ENCODE peak calls at places on chromosomes 2 and 18, in four cellular contexts. B is heart left ventricle, A is left lung, N is A549. F is an unnamed sample.

GRCh38 chr18:69956655-69957054 is 9.0 kb upstream of the CD226 start:
- ATAC-seq in B (no peak), A (no peak), N (no peak), F (no peak)

GRCh38 chr18:478679-479078 is 21.8 kb downstream of the COLEC12 start:
- ATAC-seq in B (peak; percentile 35), A (peak; percentile 26), N (no peak), F (no peak)

GRCh38 chr18:23213200-23213599 is 77.9 kb downstream of the CABLES1 start:
- ATAC-seq in B (no peak), A (peak; percentile 11), N (no peak), F (no peak)

GRCh38 chr18:32328974-32329373 is 139.1 kb downstream of the MEP1B start:
- ATAC-seq in B (no peak), A (no peak), N (no peak), F (no peak)

GRCh38 chr2:7773362-7773973 is 856.3 kb downstream of the RNF144A start:
- ATAC-seq in B (peak; percentile 53), A (peak; percentile 87), N (no peak), F (no peak)

GRCh38 chr18:23702606-23703005 is 13.4 kb downstream of the LAMA3 start:
- ATAC-seq in B (no peak), A (no peak), N (peak; percentile 60), F (no peak)

GRCh38 chr18:23066504-23067039 is 68.7 kb upstream of the CABLES1 start:
- ATAC-seq in B (no peak), A (no peak), N (no peak), F (no peak)

GRCh38 chr2:59314367-59314766 is 1073.2 kb upstream of the FANCL start:
- ATAC-seq in B (no peak), A (no peak), N (no peak), F (no peak)

GRCh38 chr2:85790032-85790431 is 36.2 kb downstream of the ATOH8 start:
- ATAC-seq in B (no peak), A (no peak), N (no peak), F (no peak)

GRCh38 chr2:74625658-74626425 is 22.3 kb downstream of the M1AP start:
- ATAC-seq in B (no peak), A (no peak), N (peak; percentile 54), F (no peak)

GRCh38 chr18:23551978-23552377 is 34.3 kb downstream of the NPC1 start:
- ATAC-seq in B (no peak), A (no peak), N (no peak), F (no peak)

GRCh38 chr2:159266554-159266953 is 19.9 kb downstream of the WDSUB1 start:
- ATAC-seq in B (no peak), A (no peak), N (no peak), F (no peak)

GRCh38 chr2:147790580-147790979 is 54.2 kb upstream of the ACVR2A start:
- ATAC-seq in B (no peak), A (no peak), N (no peak), F (no peak)

GRCh38 chr18:58578835-58579560 is 49.9 kb downstream of the ALPK2 start:
- ATAC-seq in B (no peak), A (peak; percentile 45), N (peak; percentile 79), F (no peak)

GRCh38 chr2:38716185-38716584 is 35.0 kb downstream of the SRSF7 start:
- ATAC-seq in B (no peak), A (peak; percentile 76), N (peak; percentile 82), F (no peak)

GRCh38 chr2:109336296-109336695 is 207.3 kb downstream of the SH3RF3 start:
- ATAC-seq in B (no peak), A (no peak), N (no peak), F (no peak)
- H3K4me1 ChIP-seq in B (peaks cover 5% of the 10 kb centered on the region), A (peaks cover 17% of the 10 kb centered on the region), N (peaks cover 8% of the 10 kb centered on the region), F (peaks cover 12% of the 10 kb centered on the region)

GRCh38 chr2:101766871-101767739 is 69.6 kb downstream of the MAP4K4 start:
- ATAC-seq in B (no peak), A (peak; percentile 17), N (peak; percentile 16), F (no peak)

GRCh38 chr2:101766337-101766736 is 68.8 kb downstream of the MAP4K4 start:
- ATAC-seq in B (peak; percentile 40), A (no peak), N (no peak), F (no peak)

GRCh38 chr2:101759162-101759561 is 61.7 kb downstream of the MAP4K4 start:
- ATAC-seq in B (peak; percentile 67), A (peak; percentile 29), N (peak; percentile 82), F (peak; percentile 31)

GRCh38 chr2:101762451-101763171 is 65.1 kb downstream of the MAP4K4 start:
- ATAC-seq in B (peak; percentile 58), A (peak; percentile 22), N (no peak), F (no peak)

DNA sequence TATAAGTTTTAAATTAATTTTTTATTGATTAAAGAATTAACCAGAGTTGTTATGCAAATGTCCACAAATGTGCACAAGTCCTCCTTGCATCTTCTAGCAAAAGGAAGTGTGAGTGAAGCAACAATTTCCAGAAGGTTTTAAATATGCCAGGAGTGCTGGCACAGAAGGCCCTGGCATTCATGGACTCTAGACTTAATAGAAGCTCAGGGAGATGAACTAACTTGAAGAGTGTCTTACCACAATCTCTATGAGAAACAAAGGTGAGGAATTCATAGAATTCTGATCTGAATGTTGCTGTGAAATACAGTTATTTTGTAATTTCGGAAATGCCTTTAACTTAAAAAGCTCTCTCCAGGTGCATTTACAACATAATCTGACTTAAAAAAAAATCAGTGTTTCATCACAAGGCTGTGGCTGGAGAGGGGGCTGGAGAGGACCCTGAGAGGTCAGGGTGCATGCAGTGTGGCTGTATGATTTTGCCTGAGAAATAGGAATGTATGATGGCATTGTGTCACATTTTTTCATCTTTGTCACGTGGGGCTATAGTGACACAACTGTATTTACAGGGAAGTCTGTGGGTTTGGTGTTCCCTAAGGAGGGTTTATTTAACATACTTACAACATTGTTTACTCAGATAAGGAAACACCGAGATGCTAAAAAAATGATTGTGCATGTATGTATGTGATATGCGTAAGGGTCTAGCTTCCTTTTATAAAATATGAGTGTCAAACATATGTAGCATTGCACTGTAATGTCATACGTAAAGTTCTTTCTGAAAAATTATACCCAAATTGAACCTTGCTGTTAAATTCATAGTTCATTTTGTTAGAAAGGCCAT is 66.2 kb downstream of the MAP4K4 start:
- ATAC-seq in B (no peak), A (no peak), N (peak; percentile 33), F (no peak)
- H3K4me1 ChIP-seq in B (peaks cover 58% of the 10 kb centered on the region), A (peaks cover 34% of the 10 kb centered on the region), N (peaks cover 72% of the 10 kb centered on the region), F (peaks cover 77% of the 10 kb centered on the region)

GRCh38 chr2:238857929-238858328 is 10.0 kb downstream of the TWIST2 start:
- ATAC-seq in B (no peak), A (no peak), N (no peak), F (no peak)

GRCh38 chr2:238854699-238855111 is 6.8 kb downstream of the TWIST2 start:
- ATAC-seq in B (no peak), A (no peak), N (no peak), F (no peak)

GRCh38 chr2:238855891-238856580 is 8.2 kb downstream of the TWIST2 start:
- ATAC-seq in B (no peak), A (no peak), N (no peak), F (no peak)

GRCh38 chr2:238855299-238855698 is 7.4 kb downstream of the TWIST2 start:
- ATAC-seq in B (no peak), A (no peak), N (no peak), F (no peak)

GRCh38 chr2:238856713-238857567 is 9.1 kb downstream of the TWIST2 start:
- ATAC-seq in B (no peak), A (no peak), N (no peak), F (no peak)
- H3K4me1 ChIP-seq in B (no peaks in the 10 kb centered on the region), A (no peaks in the 10 kb centered on the region), N (no peaks in the 10 kb centered on the region), F (no peaks in the 10 kb centered on the region)

GRCh38 chr2:136214284-136214683 is 96.3 kb upstream of the CXCR4 start:
- ATAC-seq in B (peak; percentile 67), A (peak; percentile 55), N (no peak), F (no peak)
- H3K4me1 ChIP-seq in B (no peaks in the 10 kb centered on the region), A (peaks cover 8% of the 10 kb centered on the region), N (no peaks in the 10 kb centered on the region), F (no peaks in the 10 kb centered on the region)

DNA sequence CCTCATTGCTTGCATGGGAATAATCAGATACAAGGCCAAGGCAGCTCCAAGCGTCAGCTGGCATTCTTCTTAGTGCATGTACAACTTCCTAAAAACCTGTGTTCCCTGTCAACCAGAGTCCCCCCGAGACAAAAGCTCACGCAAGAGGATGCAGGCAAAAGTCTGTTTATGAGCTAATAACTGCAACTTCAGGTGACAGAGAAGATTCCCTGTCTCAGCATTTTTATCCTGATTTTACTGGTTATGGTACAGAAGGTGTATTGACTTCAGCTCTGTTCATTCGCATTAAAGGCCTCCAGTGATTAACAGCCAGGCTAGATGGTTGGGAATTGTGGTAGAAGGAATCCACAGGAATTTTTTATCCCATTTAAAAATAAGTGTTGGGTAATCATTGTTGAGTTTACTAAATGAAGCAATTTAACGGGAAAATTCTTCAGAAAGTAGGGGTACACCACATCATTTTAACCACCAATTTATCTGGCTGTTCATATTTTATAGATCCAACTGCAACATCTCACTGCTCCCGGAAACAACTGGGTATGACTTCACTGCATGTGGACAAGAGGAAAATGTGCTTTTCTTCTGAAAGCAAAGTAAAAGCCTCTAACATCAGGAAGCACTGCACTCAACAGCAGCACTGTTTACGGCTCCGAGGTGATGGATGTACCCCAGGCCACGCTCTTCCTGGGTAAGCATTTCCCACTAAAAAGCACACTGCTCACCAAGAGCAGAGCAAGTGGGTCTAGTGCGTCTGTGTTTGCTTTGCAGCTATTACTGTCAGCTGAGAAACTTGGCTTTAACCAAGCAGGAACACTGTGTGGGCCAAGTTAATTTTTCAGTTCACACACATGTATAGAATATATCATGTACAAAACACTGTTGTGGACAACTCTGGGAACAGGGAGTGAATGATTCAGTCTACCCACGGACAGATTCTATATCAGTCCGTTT is 31.9 kb downstream of the CCBE1 start:
- ATAC-seq in B (no peak), A (peak; percentile 33), N (no peak), F (no peak)
- H3K4me1 ChIP-seq in B (no peaks in the 10 kb centered on the region), A (no peaks in the 10 kb centered on the region), N (peaks cover 4% of the 10 kb centered on the region), F (no peaks in the 10 kb centered on the region)

DNA sequence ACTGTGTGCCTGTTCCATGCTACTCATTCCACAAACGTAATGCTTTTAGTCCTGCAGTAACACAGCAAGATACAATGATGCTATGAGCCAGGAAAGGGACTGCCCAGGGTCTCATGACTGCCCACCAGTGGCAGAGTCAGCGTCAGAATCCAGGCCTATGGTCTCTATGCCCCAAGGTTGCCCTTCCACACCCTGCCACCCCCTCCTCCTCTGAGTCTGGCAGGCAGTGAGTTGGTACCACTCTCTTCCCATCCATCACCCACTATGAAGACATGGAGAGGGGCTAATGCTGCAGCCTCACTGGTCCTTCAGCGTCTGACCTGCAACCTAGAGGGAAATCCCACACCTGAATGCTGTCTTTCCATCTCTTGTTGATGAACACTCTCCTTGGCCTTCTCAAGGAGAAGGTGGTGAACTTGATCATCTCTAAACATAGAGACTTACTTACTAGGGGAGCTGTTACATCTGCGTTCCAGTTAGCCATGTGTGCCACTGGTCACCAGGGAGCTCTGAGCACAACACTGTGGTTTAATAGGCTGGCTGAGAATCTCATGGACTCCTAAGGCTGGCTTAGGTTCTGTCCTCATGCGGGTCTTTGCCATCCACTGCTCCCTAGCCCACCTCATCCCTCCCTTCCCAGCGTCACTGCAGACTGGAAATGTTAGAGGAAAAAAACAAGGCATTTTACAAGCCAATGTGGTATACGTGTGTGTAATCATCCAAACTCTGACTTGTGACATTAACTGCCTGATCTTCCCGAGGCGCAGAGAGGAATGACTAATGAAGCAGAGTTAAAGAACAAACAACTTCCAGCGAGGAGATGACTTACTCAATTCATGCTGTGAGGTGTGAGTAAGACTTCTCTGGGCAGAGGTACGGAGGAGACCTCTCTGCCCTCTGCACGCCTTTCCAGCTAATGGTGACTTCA is 28.8 kb downstream of the STEAP3 start:
- ATAC-seq in B (no peak), A (peak; percentile 70), N (peak; percentile 91), F (no peak)
- H3K4me1 ChIP-seq in B (no peaks in the 10 kb centered on the region), A (peaks cover 3% of the 10 kb centered on the region), N (peaks cover 61% of the 10 kb centered on the region), F (no peaks in the 10 kb centered on the region)

DNA sequence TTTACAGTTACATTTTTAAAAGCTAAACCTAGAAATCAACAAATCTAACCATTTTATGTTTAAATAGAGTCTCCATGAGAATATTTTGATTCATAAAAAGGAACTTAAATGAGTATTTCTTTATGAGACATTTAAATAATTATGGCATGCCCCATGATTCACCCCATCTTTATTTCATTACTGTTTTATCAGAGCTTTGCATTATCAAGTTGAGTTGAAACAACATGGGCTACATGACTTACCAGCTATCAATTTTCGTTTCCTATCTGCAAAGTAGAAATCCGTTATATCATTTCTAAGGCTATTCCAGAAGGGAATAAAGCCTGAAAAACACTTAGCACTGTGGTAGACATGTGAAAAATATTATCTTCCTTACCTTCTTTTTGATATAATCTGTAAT is 161.5 kb downstream of the GALNT3 start:
- ATAC-seq in B (no peak), A (no peak), N (no peak), F (no peak)
- H3K4me1 ChIP-seq in B (no peaks in the 10 kb centered on the region), A (no peaks in the 10 kb centered on the region), N (no peaks in the 10 kb centered on the region), F (peaks cover 9% of the 10 kb centered on the region)